ENCODE peak calls at places on chromosomes 7 and 10, in five cellular contexts. D is hepatocyte, B is cardiac muscle cell, E is fibroblast of mammary gland, V is lung. O is an unnamed sample.

GRCh38 chr10:14052926-14053325 is 277.8 kb downstream of the FRMD4A start:
- DNase-seq in D (no peak), B (no peak), E (no peak), V (no peak), O (no peak)

GRCh38 chr10:129097776-129098175 is 369.3 kb upstream of the MGMT start:
- DNase-seq in D (no peak), B (no peak), E (peak), V (no peak), O (no peak)

GRCh38 chr7:117673839-117674238 is 194.0 kb downstream of the CFTR start:
- DNase-seq in D (peak), B (peak), E (peak), V (no peak), O (no peak)

GRCh38 chr10:44313706-44314307 is 71.1 kb downstream of the CXCL12 start:
- DNase-seq in D (no peak), B (peak), E (no peak), V (no peak), O (no peak)

GRCh38 chr7:133060016-133060415 is 21.9 kb downstream of the CHCHD3 start:
- DNase-seq in D (no peak), B (no peak), E (no peak), V (no peak), O (no peak)

GRCh38 chr10:63477927-63478326 is 12.2 kb upstream of the JMJD1C start:
- DNase-seq in D (no peak), B (no peak), E (no peak), V (no peak), O (no peak)

GRCh38 chr7:35716038-35716803 is 21.3 kb upstream of the HERPUD2 start:
- DNase-seq in D (no peak), B (peak), E (peak), V (no peak), O (no peak)

GRCh38 chr10:113052076-113052830 is 102.2 kb downstream of the TCF7L2 start:
- DNase-seq in D (no peak), B (no peak), E (peak), V (no peak), O (no peak)

GRCh38 chr7:157712666-157713235 is 375.9 kb downstream of the DNAJB6 start:
- DNase-seq in D (no peak), B (no peak), E (no peak), V (no peak), O (no peak)

GRCh38 chr10:118439824-118440223 is 97.7 kb upstream of the FAM204A start:
- DNase-seq in D (no peak), B (no peak), E (no peak), V (no peak), O (no peak)

GRCh38 chr10:78991187-78991586 is 77.6 kb upstream of the ZMIZ1 start:
- DNase-seq in D (no peak), B (no peak), E (peak), V (no peak), O (no peak)

GRCh38 chr7:149871576-149871975 is 2.2 kb upstream of the ATP6V0E2 start:
- DNase-seq in D (no peak), B (no peak), E (no peak), V (no peak), O (no peak)

GRCh38 chr7:157490465-157490912 is 153.7 kb downstream of the DNAJB6 start:
- DNase-seq in D (peak), B (no peak), E (peak), V (no peak), O (no peak)

GRCh38 chr10:73759512-73760115 is 15.4 kb downstream of the SEC24C start:
- DNase-seq in D (peak), B (no peak), E (no peak), V (peak), O (no peak)

GRCh38 chr10:3542185-3542611 is 242.8 kb downstream of the KLF6 start:
- DNase-seq in D (no peak), B (no peak), E (peak), V (peak), O (no peak)

GRCh38 chr10:122139627-122140151 is 131.4 kb upstream of the BTBD16 start:
- DNase-seq in D (no peak), B (no peak), E (peak), V (no peak), O (no peak)

GRCh38 chr7:101058355-101058754 is 26.9 kb upstream of the TRIM56 start:
- DNase-seq in D (peak), B (peak), E (peak), V (peak), O (peak)

DNA sequence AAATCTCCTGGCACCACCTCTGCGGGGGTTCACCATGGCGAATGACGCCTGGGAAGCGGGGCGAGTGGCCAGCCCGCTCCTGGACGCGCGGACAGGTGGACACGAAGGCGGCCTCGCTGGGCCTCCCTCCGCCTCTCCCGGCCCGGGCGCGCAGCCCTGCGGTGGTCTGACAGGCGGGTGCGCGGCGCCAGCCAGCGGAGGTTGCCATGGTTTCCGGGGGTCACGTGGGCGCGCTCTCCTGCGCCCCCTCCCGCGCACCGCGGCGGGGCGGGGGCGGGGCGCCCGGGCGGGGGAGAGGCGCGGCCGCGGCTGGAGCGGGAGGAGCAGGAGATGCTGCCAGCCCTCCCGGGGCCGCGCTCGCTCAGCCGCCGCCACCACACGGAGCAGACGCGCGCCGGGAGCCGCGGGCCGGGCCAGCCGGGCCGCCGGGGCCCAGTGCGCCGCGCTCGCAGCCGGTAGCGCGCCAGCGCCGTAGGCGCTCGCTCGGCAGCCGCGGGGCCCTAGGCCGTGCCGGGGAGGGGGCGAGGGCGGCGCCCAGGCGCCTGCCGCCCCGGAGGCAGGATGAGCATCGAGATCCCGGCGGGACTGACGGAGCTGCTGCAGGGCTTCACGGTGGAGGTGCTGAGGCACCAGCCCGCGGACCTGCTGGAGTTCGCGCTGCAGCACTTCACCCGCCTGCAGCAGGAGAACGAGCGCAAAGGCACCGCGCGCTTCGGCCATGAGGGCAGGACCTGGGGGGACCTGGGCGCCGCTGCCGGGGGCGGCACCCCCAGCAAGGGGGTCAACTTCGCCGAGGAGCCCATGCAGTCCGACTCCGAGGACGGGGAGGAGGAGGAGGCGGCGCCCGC is at the start of gene PRKAR2B:
- DNase-seq in D (peak), B (peak), E (peak), V (peak), O (no peak)
- TF ChIP-seq CTCF in D (no peak), B (no peak), E (no peak), V (no peak), O (no peak)

GRCh38 chr7:87058739-87059524 is 522 bp downstream of the ELAPOR2 start:
- DNase-seq in D (peak), B (peak), E (no peak), V (peak), O (no peak)

GRCh38 chr7:87059525-87060287 is at the start of gene ELAPOR2:
- DNase-seq in D (peak), B (peak), E (peak), V (peak), O (no peak)

GRCh38 chr7:87056346-87056745 is 3.1 kb downstream of the ELAPOR2 start:
- DNase-seq in D (no peak), B (no peak), E (no peak), V (no peak), O (no peak)

GRCh38 chr7:87057210-87057609 is 2.2 kb downstream of the ELAPOR2 start:
- DNase-seq in D (no peak), B (no peak), E (no peak), V (no peak), O (no peak)

GRCh38 chr7:87060288-87060537 is 759 bp upstream of the ELAPOR2 start:
- DNase-seq in D (no peak), B (no peak), E (no peak), V (no peak), O (no peak)
- H3K4me3 ChIP-seq in D (no peak), B (peak), E (no peak), V (no peak), O (no peak)

GRCh38 chr7:121182281-121182680 is 146.5 kb upstream of the WNT16 start:
- DNase-seq in D (no peak), B (no peak), E (no peak), V (no peak), O (no peak)
- TF ChIP-seq CTCF in D (no peak), B (no peak), E (no peak), V (no peak), O (no peak)

DNA sequence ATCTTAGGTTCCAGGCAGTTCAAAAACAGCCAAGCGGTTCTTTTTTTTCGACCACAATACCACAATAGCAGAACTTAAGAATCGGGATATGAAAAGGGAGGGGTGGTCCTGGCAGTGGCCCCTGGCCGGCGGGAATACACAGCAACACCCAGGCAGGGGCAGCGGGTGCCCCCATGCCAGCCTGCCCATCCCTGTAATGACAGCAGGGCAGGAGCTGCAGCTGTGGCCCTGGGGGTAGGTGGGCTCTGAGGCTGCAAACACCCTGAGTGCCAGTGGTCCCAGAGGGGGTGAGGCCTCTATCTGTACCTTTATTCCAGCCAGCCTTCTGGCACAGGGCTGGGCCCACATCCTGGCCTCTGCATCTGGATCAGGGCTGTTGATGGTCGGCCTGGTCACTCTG is 247.4 kb downstream of the SEMA3D start:
- DNase-seq in D (no peak), B (no peak), E (no peak), V (no peak), O (no peak)
- H3K4me3 ChIP-seq in D (no peak), B (no peak), E (no peak), V (no peak), O (no peak)

O was measured in epithelial cell of proximal tubule.